ENCODE peak calls at places on chromosomes 12 and 14, in seven cellular contexts. S is stomach, F is mammary epithelial cell, D is HCT116, L is heart right ventricle, V is prostate gland, C is IMR-90. I is an unnamed sample. For H3K4me1 and H3K27me3, the result is how much of the 10 kb centered on the place peaks cover.

GRCh38 chr14:104972301-104973211 is 5.6 kb downstream of the AHNAK2 start:
- DNase-seq in L (no peak), V (peak), D (peak), F (peak), S (peak), C (no peak), I (no peak)

GRCh38 chr12:123854232-123854631 is 92.1 kb downstream of the DNAH10 start:
- DNase-seq in D (no peak), V (no peak), F (no peak), L (no peak), S (no peak), C (no peak), I (no peak)

GRCh38 chr14:85948163-85948562 is 418.2 kb downstream of the FLRT2 start:
- DNase-seq in S (no peak), D (no peak), V (no peak), L (no peak), C (no peak), F (no peak), I (no peak)

GRCh38 chr12:62210422-62210821 is 49.8 kb upstream of the USP15 start:
- DNase-seq in L (no peak), D (peak), V (no peak), S (peak), C (peak), F (no peak), I (no peak)

GRCh38 chr14:105203057-105203494 is 22.0 kb upstream of the NUDT14 start:
- DNase-seq in D (no peak), C (peak), V (peak), L (peak), S (peak), F (peak), I (no peak)

GRCh38 chr12:102955926-102956737 is 1.3 kb upstream of the ASCL1 start:
- DNase-seq in D (no peak), F (no peak), S (no peak), V (no peak), C (no peak), L (no peak), I (no peak)

GRCh38 chr14:94304243-94304642 is 11.2 kb upstream of the SERPINA10 start:
- DNase-seq in D (no peak), C (no peak), V (no peak), S (no peak), F (no peak), L (no peak), I (no peak)

GRCh38 chr12:4900327-4900726 is 9.4 kb upstream of the KCNA1 start:
- DNase-seq in F (peak), D (no peak), S (no peak), L (no peak), C (peak), V (no peak), I (no peak)

GRCh38 chr12:11651785-11652184 is 2.3 kb downstream of the ETV6 start:
- DNase-seq in D (no peak), L (no peak), V (no peak), S (no peak), F (peak), C (peak), I (no peak)

GRCh38 chr12:25594376-25594775 is 41.3 kb upstream of the LMNTD1 start:
- DNase-seq in V (no peak), C (no peak), D (no peak), L (no peak), S (no peak), F (no peak), I (no peak)

GRCh38 chr14:74886001-74886400 is 4.3 kb downstream of the DLST start:
- DNase-seq in C (peak), L (no peak), F (peak), S (no peak), V (no peak), D (no peak), I (peak)

GRCh38 chr12:89346741-89347324 is 5.5 kb downstream of the DUSP6 start:
- DNase-seq in S (no peak), C (peak), V (no peak), L (peak), D (peak), F (peak), I (no peak)

GRCh38 chr14:77258566-77258965 is 12.4 kb downstream of the NGB start:
- DNase-seq in D (no peak), C (no peak), V (no peak), F (no peak), L (no peak), S (no peak), I (no peak)

GRCh38 chr12:30106204-30106603 is 322.5 kb upstream of the TMTC1 start:
- DNase-seq in D (no peak), C (no peak), L (no peak), F (no peak), S (no peak), V (no peak), I (no peak)

GRCh38 chr14:66802962-66803361 is 295.0 kb downstream of the GPHN start:
- DNase-seq in C (no peak), F (no peak), V (no peak), S (no peak), D (no peak), L (no peak), I (no peak)

GRCh38 chr12:1740161-1740948 is 49.5 kb downstream of the ADIPOR2 start:
- DNase-seq in L (no peak), C (no peak), D (no peak), V (no peak), F (no peak), S (no peak), I (no peak)

GRCh38 chr12:12533238-12533829 is 29.3 kb downstream of the DUSP16 start:
- DNase-seq in F (peak), V (no peak), S (peak), L (peak), D (no peak), C (no peak), I (no peak)

DNA sequence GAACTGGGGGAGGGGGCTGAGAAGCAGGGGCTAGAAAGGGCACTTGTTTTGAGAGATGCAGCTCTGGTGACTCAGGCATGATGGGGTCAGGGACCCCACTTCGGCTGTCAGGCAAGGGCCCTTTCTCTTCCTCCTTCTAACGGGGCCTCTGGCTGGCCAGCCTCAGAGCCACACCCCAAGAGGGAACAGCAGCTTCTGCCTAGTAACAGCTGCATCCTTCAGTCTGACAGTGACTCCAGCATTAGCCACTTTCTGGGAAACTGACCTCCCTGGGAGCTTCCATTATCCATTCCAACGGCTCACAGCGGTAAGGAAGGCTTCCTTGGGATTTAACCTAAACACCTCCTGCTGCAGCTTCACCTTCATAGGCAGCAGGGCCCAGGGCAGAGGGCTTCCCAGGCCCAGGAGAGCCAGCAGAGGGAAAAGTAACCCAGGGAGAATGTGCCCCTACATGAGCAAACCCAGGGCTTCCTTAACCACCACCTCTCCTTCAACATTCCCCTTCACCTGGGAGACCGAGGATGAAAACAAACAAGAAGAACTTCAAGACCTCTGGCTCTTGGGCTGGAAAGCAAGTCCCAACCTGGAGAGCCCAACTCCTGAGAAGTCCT is 2.7 kb downstream of the NCKAP5L start:
- DNase-seq in F (peak), C (peak), D (no peak), V (no peak), L (no peak), S (no peak), I (no peak)
- H3K4me3 ChIP-seq in F (no peak), C (no peak), D (no peak), V (no peak), L (no peak), S (peak), I (no peak)

DNA sequence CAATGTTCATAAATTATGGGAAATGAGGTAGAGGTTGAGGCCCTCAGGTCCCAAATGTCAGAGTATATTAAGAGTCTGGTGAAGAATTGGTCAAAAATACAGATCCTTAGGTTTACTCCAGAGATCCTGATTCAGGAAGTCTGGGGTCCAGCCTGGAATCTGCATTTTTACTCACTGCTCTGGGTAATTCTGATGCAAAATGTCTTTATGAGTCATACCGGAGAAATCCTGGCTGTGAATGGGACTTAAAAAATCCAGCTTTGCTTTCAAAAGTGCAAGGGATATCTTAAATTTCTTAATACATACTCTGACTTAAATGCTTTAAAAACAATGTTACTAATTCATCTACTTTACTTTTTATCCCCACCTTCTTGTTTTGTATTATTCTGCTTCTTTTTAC is 74.5 kb downstream of the FERMT2 start:
- DNase-seq in D (no peak), V (no peak), S (no peak), F (no peak), C (peak), L (no peak), I (no peak)
- H3K4me1 ChIP-seq in D (under half), V (under half), S (under half), F (under half), C (under half), L (under half), I (under half)

DNA sequence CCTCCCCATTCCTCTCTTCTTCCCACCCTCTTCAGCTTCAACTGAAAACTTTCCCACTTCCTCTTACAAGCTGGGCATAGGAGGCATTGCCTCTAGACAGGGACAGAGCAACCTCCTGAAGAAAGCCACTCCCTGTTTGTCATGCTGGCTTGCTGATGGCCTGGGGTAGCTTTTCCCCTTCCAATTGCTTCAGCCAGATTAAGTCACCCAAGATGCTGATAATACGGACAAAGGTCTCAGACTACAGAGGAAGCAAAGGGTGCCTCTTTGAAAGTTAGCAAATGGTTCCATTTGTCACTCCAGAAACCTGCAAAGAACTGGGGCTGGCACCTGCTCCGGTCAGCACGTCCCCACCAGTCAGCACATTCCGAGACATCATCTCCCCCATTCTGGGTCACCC is 6.0 kb downstream of the KRT2 start:
- DNase-seq in L (no peak), V (no peak), F (no peak), D (no peak), C (no peak), S (no peak), I (no peak)
- H3K27me3 ChIP-seq in L (under half), V (under half), F (under half), D (under half), C (under half), S (under half), I (under half)

GRCh38 chr14:65255583-65256443 is 153.5 kb upstream of the MAX start:
- DNase-seq in D (peak), V (peak), F (peak), C (no peak), S (peak), L (no peak), I (peak)

GRCh38 chr14:65256714-65257113 is 154.4 kb upstream of the MAX start:
- DNase-seq in D (no peak), C (no peak), S (no peak), V (no peak), F (no peak), L (no peak), I (no peak)

GRCh38 chr14:65257405-65257804 is 155.1 kb upstream of the MAX start:
- DNase-seq in F (no peak), V (no peak), L (no peak), C (no peak), S (no peak), D (no peak), I (no peak)

GRCh38 chr14:65252471-65253255 is 150.3 kb upstream of the MAX start:
- DNase-seq in S (no peak), V (no peak), F (no peak), L (no peak), D (no peak), C (no peak), I (no peak)

GRCh38 chr14:65255029-65255545 is 152.8 kb upstream of the MAX start:
- DNase-seq in V (no peak), C (peak), S (no peak), L (no peak), D (peak), F (peak), I (no peak)
- H3K4me3 ChIP-seq in V (no peak), C (no peak), S (no peak), L (no peak), D (peak), F (no peak), I (no peak)

DNA sequence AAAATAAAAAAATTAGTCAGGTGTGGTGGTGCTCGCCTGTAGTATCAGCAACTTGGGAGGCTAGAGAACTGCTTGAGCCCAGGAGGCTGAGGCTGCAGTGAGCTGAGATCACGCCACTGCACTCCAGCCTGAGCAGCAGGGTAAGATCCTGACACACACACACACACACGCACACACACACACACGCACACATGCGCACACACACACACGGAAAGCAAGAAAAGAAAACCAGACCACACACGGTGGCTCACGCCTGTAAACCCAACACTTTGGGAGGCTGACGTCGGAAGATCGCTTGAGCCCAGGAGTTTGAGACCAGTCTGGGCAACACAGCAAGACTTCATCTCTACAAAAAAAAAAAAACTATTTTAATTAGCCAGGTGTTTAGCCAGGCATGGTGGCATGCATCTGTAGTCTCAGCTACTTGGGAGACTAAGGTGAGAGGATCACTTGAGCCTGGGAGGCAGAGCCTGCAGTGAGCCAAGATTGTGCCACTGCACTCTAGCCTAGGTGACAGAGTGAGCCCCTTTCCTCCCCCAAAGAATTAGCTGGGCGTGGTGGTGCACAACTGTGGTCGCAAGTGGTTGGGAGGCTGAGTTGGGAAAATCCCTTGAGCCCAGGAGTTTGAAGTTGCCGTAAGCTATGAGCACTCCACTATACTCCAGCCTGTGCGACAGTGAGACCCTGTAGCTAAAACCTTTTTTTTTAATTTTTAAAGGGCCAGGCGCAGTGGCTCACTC is 44.5 kb downstream of the HECTD1 start:
- DNase-seq in S (no peak), V (no peak), F (no peak), C (no peak), L (no peak), D (no peak), I (no peak)
- H3K4me1 ChIP-seq in S (half or more), V (under half), F (under half), C (under half), L (under half), D (half or more), I (under half)

GRCh38 chr12:132459270-132459669 is 30.7 kb upstream of the FBRSL1 start:
- DNase-seq in F (no peak), S (no peak), D (no peak), V (no peak), C (no peak), L (no peak), I (no peak)
- H3K27me3 ChIP-seq in F (under half), S (under half), D (under half), V (under half), C (under half), L (under half), I (under half)

GRCh38 chr14:50363734-50364113 is 33.0 kb downstream of the CDKL1 start:
- DNase-seq in C (peak), L (no peak), D (no peak), F (no peak), S (no peak), V (no peak), I (no peak)
- H3K4me3 ChIP-seq in C (peak), L (no peak), D (no peak), F (no peak), S (peak), V (no peak), I (no peak)

GRCh38 chr12:75818863-75819262 is 212.7 kb downstream of the PHLDA1 start:
- DNase-seq in L (no peak), F (no peak), D (no peak), C (peak), V (no peak), S (no peak), I (no peak)

GRCh38 chr12:75816892-75817291 is 214.7 kb downstream of the PHLDA1 start:
- DNase-seq in F (peak), S (no peak), D (peak), C (peak), L (no peak), V (no peak), I (no peak)

GRCh38 chr12:75815756-75816155 is 215.8 kb downstream of the PHLDA1 start:
- DNase-seq in D (no peak), C (peak), F (no peak), L (no peak), V (no peak), S (no peak), I (no peak)

GRCh38 chr12:75820848-75821578 is 210.6 kb downstream of the PHLDA1 start:
- DNase-seq in S (no peak), F (peak), D (no peak), L (peak), V (no peak), C (peak), I (no peak)

DNA sequence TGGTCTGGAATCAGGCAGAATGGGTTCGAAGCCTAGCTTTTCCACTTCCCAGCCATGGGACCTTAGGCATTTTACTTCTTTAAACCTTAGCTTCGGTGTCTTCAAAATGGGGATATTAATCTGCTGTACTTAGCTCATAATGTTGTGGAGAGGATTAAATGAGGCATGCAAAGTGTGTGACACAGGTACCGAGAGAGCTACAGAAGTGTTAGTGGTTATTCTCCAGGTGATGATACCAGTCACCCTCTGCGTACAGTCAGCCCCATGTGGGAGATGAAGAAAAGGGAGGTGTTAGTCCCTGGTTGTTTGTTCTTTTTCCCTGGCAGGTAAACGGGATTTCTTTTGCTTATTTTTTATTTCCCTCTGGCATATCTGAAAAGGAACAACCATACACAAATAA is 212.1 kb downstream of the PHLDA1 start:
- DNase-seq in D (no peak), S (no peak), L (no peak), C (no peak), F (no peak), V (no peak), I (no peak)
- H3K4me1 ChIP-seq in D (half or more), S (under half), L (under half), C (under half), F (under half), V (under half), I (under half)

GRCh38 chr12:13982010-13982409 is 608 bp upstream of the GRIN2B start:
- DNase-seq in S (no peak), F (no peak), V (no peak), C (no peak), D (peak), L (no peak), I (peak)
- H3K27me3 ChIP-seq in S (under half), F (under half), V (under half), C (under half), D (under half), L (half or more), I (under half)

DNA sequence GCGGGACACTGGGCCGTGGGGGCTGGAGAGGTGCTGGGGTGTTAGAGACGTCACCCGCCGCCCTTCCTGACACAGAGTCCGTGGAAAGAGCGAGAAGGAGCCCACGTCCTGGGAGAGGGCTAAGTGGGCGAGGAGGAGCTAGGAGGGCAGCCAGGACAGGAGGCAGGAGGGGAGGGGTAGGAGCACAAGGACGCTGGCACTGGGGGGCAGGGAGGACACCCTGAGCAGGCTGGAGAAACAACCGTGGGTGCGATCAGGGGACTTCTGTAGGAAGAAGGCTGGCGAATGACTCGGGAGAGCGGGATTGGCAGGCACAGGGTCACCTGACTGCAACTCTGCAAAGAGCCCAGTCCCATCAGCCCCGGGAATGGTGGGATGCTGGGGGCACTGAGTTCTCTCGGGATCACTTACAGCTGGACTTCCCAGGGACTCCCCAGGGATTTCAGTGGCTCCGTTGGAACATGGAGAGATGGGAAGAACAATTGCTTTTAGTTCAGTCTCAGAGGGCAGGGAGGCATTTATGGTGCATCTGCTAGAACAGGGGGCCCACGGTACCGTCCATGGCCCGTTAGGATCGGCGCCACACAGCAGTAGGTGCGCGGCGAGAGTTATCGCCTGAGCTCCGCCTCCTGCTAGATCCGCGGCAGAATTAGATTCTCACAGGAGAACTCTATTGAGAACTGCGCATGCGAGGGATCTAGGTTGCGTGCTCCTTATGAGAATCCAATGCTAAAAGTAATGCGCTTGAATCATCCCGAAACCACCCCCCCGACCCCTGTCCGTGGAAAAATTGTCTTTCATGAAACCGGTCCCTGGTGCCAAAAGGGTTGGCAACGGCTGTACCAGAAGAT is 24.3 kb downstream of the UBR7 start:
- DNase-seq in L (peak), C (peak), D (no peak), V (no peak), F (peak), S (no peak), I (no peak)
- H3K4me3 ChIP-seq in L (peak), C (peak), D (no peak), V (peak), F (no peak), S (peak), I (no peak)

I was measured in iPS DF 6.9.